ENCODE peak calls at places on chromosomes 4 and X, in six cellular contexts. One of them, this sample, is unnamed.

GRCh38 chr4:124389591-124389990 is 322.9 kb downstream of the ANKRD50 start:
- DNase-seq in NT2/D1: no peak
- DNase-seq in Caki2: no peak
- DNase-seq in NCI-H1436: no peak
- DNase-seq in HEK293T: no peak
- DNase-seq in stimulated activated CD4-positive, alpha-beta T cell treated with anti-CD3 and anti-CD28 coated beads, Interleukin-1b, Interleukin-23, amount 100 ng/mL, for 24 hours: no peak
- DNase-seq in this sample: no peak

GRCh38 chrX:38768079-38768478 is 33.2 kb upstream of the MID1IP1 start:
- DNase-seq in NT2/D1: no peak
- DNase-seq in Caki2: no peak
- DNase-seq in NCI-H1436: peak; percentile 9
- DNase-seq in HEK293T: peak; percentile 15
- DNase-seq in stimulated activated CD4-positive, alpha-beta T cell treated with anti-CD3 and anti-CD28 coated beads, Interleukin-1b, Interleukin-23, amount 100 ng/mL, for 24 hours: no peak
- DNase-seq in this sample: peak; percentile 3

GRCh38 chr4:3291411-3291968 is 1.3 kb upstream of the RGS12 start:
- DNase-seq in NT2/D1: no peak
- DNase-seq in Caki2: no peak
- DNase-seq in NCI-H1436: no peak
- DNase-seq in HEK293T: no peak
- DNase-seq in stimulated activated CD4-positive, alpha-beta T cell treated with anti-CD3 and anti-CD28 coated beads, Interleukin-1b, Interleukin-23, amount 100 ng/mL, for 24 hours: no peak
- DNase-seq in this sample: peak; percentile 90

GRCh38 chr4:152193059-152193458 is 342.8 kb downstream of the FBXW7 start:
- DNase-seq in NT2/D1: no peak
- DNase-seq in Caki2: no peak
- DNase-seq in NCI-H1436: no peak
- DNase-seq in HEK293T: no peak
- DNase-seq in stimulated activated CD4-positive, alpha-beta T cell treated with anti-CD3 and anti-CD28 coated beads, Interleukin-1b, Interleukin-23, amount 100 ng/mL, for 24 hours: no peak
- DNase-seq in this sample: no peak

GRCh38 chr4:89528525-89529133 is 221.0 kb upstream of the GPRIN3 start:
- DNase-seq in NT2/D1: no peak
- DNase-seq in Caki2: no peak
- DNase-seq in NCI-H1436: no peak
- DNase-seq in HEK293T: no peak
- DNase-seq in stimulated activated CD4-positive, alpha-beta T cell treated with anti-CD3 and anti-CD28 coated beads, Interleukin-1b, Interleukin-23, amount 100 ng/mL, for 24 hours: no peak
- DNase-seq in this sample: no peak

GRCh38 chr4:108465886-108466491 is 154.4 kb upstream of the RPL34 start:
- DNase-seq in NT2/D1: no peak
- DNase-seq in Caki2: no peak
- DNase-seq in NCI-H1436: no peak
- DNase-seq in HEK293T: no peak
- DNase-seq in stimulated activated CD4-positive, alpha-beta T cell treated with anti-CD3 and anti-CD28 coated beads, Interleukin-1b, Interleukin-23, amount 100 ng/mL, for 24 hours: no peak
- DNase-seq in this sample: no peak

GRCh38 chrX:20015945-20016617 is 25.2 kb upstream of the BCLAF3 start:
- DNase-seq in NT2/D1: no peak
- DNase-seq in Caki2: no peak
- DNase-seq in NCI-H1436: no peak
- DNase-seq in HEK293T: no peak
- DNase-seq in stimulated activated CD4-positive, alpha-beta T cell treated with anti-CD3 and anti-CD28 coated beads, Interleukin-1b, Interleukin-23, amount 100 ng/mL, for 24 hours: no peak
- DNase-seq in this sample: no peak

GRCh38 chrX:11462136-11462535 is 168.9 kb downstream of the AMELX start:
- DNase-seq in NT2/D1: no peak
- DNase-seq in Caki2: peak; percentile 26
- DNase-seq in NCI-H1436: no peak
- DNase-seq in HEK293T: no peak
- DNase-seq in stimulated activated CD4-positive, alpha-beta T cell treated with anti-CD3 and anti-CD28 coated beads, Interleukin-1b, Interleukin-23, amount 100 ng/mL, for 24 hours: no peak
- DNase-seq in this sample: no peak

GRCh38 chr4:3276961-3277360 is 15.9 kb upstream of the RGS12 start:
- DNase-seq in NT2/D1: no peak
- DNase-seq in Caki2: no peak
- DNase-seq in NCI-H1436: no peak
- DNase-seq in HEK293T: no peak
- DNase-seq in stimulated activated CD4-positive, alpha-beta T cell treated with anti-CD3 and anti-CD28 coated beads, Interleukin-1b, Interleukin-23, amount 100 ng/mL, for 24 hours: no peak
- DNase-seq in this sample: no peak

GRCh38 chr4:154707877-154708276 is 35.9 kb upstream of the LRAT start:
- DNase-seq in NT2/D1: no peak
- DNase-seq in Caki2: peak; percentile 45
- DNase-seq in NCI-H1436: no peak
- DNase-seq in HEK293T: no peak
- DNase-seq in stimulated activated CD4-positive, alpha-beta T cell treated with anti-CD3 and anti-CD28 coated beads, Interleukin-1b, Interleukin-23, amount 100 ng/mL, for 24 hours: no peak
- DNase-seq in this sample: no peak

This sample was measured in NCI-H2029 treated with DMSO at 0.1 percent for 48 hours.